ENCODE peak calls at places on chromosome 21, in seven cellular contexts. D is NCI-H2107; T is fibroblast of mammary gland; E is stimulated activated CD4-positive, alpha-beta T cell treated with anti-CD3 and anti-CD28 coated beads, Interleukin-15, amount 100 ng/mL, for 24 hours; A is pancreas; Q is NCI-H1105 treated with DMSO at 0.1 percent for 48 hours; C is fibroblast of lung. J is an unnamed sample.

GRCh38 chr21:41962425-41962966 is 8.7 kb upstream of the C2CD2 start:
- DNase-seq in D (no peak), E (no peak), A (no peak), T (no peak), Q (no peak), C (no peak), J (no peak)

GRCh38 chr21:43953028-43953427 is 59.1 kb upstream of the TRAPPC10 start:
- DNase-seq in E (no peak), T (no peak), D (no peak), Q (no peak), C (no peak), A (no peak), J (no peak)

GRCh38 chr21:39673736-39674135 is 61.0 kb downstream of the B3GALT5 start:
- DNase-seq in D (no peak), T (no peak), C (no peak), Q (peak), A (no peak), E (no peak), J (no peak)

GRCh38 chr21:21373969-21374368 is 375.8 kb downstream of the NCAM2 start:
- DNase-seq in Q (peak), E (no peak), C (peak), T (peak), A (no peak), D (no peak), J (peak)

GRCh38 chr21:42860345-42860744 is 19.0 kb downstream of the WDR4 start:
- DNase-seq in E (no peak), A (no peak), D (no peak), Q (no peak), T (no peak), C (no peak), J (no peak)

GRCh38 chr21:29155118-29155932 is 24.9 kb downstream of the MAP3K7CL start:
- DNase-seq in T (peak), E (no peak), D (no peak), Q (no peak), C (peak), A (no peak), J (peak)

GRCh38 chr21:33244781-33245105 is 15.0 kb downstream of the IFNAR2 start:
- DNase-seq in C (no peak), D (no peak), A (no peak), T (no peak), E (no peak), Q (no peak), J (no peak)

GRCh38 chr21:25999935-26000582 is 170.5 kb downstream of the APP start:
- DNase-seq in D (no peak), E (peak), A (no peak), T (no peak), C (no peak), Q (no peak), J (no peak)

GRCh38 chr21:26246073-26246472 is 75.5 kb upstream of the APP start:
- DNase-seq in D (no peak), C (no peak), E (no peak), Q (no peak), T (no peak), A (no peak), J (no peak)

GRCh38 chr21:36175771-36176565 is 19.3 kb downstream of the DOP1B start:
- DNase-seq in A (no peak), T (no peak), E (no peak), D (no peak), Q (no peak), C (no peak), J (no peak)

GRCh38 chr21:36454079-36454478 is 25.8 kb downstream of the CLDN14 start:
- DNase-seq in Q (no peak), A (no peak), E (no peak), D (peak), C (no peak), T (no peak), J (no peak)

GRCh38 chr21:44804762-44805161 is 3.1 kb upstream of the UBE2G2 start:
- DNase-seq in Q (no peak), E (no peak), D (no peak), A (no peak), T (no peak), C (no peak), J (no peak)

GRCh38 chr21:41368361-41369104 is 6.7 kb downstream of the MX2 start:
- DNase-seq in T (no peak), C (no peak), E (no peak), Q (no peak), A (peak), D (no peak), J (no peak)

GRCh38 chr21:46111857-46112730 is 14.2 kb downstream of the COL6A2 start:
- DNase-seq in E (peak), A (peak), C (no peak), T (no peak), Q (no peak), D (no peak), J (no peak)

GRCh38 chr21:34354836-34355235 is 9.0 kb upstream of the KCNE2 start:
- DNase-seq in E (no peak), T (no peak), C (no peak), Q (no peak), D (no peak), A (no peak), J (no peak)

GRCh38 chr21:36783612-36784383 is 84.9 kb downstream of the SIM2 start:
- DNase-seq in A (no peak), T (peak), D (no peak), C (no peak), Q (no peak), E (no peak), J (peak)

GRCh38 chr21:36463204-36463603 is 16.7 kb downstream of the CLDN14 start:
- DNase-seq in E (no peak), T (no peak), C (no peak), D (no peak), Q (no peak), A (no peak), J (no peak)

GRCh38 chr21:42337830-42338729 is 12.7 kb downstream of the TFF2 start:
- DNase-seq in E (peak), C (peak), A (peak), T (peak), Q (peak), D (peak), J (peak)

GRCh38 chr21:39180429-39181019 is 2.7 kb downstream of the PSMG1 start:
- DNase-seq in Q (no peak), C (no peak), A (no peak), E (no peak), T (no peak), D (no peak), J (peak)

GRCh38 chr21:29490016-29490415 is 191.3 kb downstream of the BACH1 start:
- DNase-seq in C (peak), A (no peak), Q (no peak), E (no peak), D (no peak), T (no peak), J (no peak)

GRCh38 chr21:41891132-41891531 is 12.0 kb upstream of the PRDM15 start:
- DNase-seq in A (no peak), C (no peak), D (no peak), T (no peak), E (no peak), Q (no peak), J (no peak)

GRCh38 chr21:15706686-15707085 is 23.1 kb upstream of the USP25 start:
- DNase-seq in E (no peak), C (peak), A (no peak), T (peak), D (no peak), Q (no peak), J (peak)

GRCh38 chr21:27787046-27787445 is 820.2 kb upstream of the ADAMTS5 start:
- DNase-seq in A (no peak), E (no peak), Q (no peak), T (peak), C (no peak), D (no peak), J (peak)

GRCh38 chr21:45920824-45921600 is 60.6 kb upstream of the COL6A1 start:
- DNase-seq in A (no peak), T (no peak), D (no peak), E (no peak), C (peak), Q (no peak), J (peak)

GRCh38 chr21:44519346-44520325 is 20.4 kb downstream of the KRTAP10-1 start:
- DNase-seq in A (peak), D (no peak), C (no peak), E (no peak), T (no peak), Q (no peak), J (no peak)

GRCh38 chr21:29238967-29239289 is 59.8 kb upstream of the BACH1 start:
- DNase-seq in D (no peak), A (no peak), C (peak), E (no peak), T (peak), Q (no peak), J (no peak)

GRCh38 chr21:41283211-41283818 is 33.3 kb upstream of the FAM3B start:
- DNase-seq in Q (peak), C (peak), D (peak), T (peak), E (peak), A (no peak), J (peak)

GRCh38 chr21:36542312-36543101 is 62.6 kb upstream of the CLDN14 start:
- DNase-seq in C (no peak), D (no peak), T (no peak), E (peak), Q (no peak), A (no peak), J (no peak)

GRCh38 chr21:40846057-40846456 is 901 bp downstream of the DSCAM start:
- DNase-seq in T (no peak), D (no peak), E (no peak), A (no peak), C (no peak), Q (peak), J (no peak)

GRCh38 chr21:43775795-43776430 is at the start of gene CSTB:
- DNase-seq in D (peak), A (peak), Q (peak), T (no peak), C (peak), E (peak), J (peak)

GRCh38 chr21:42021751-42022430 is 11.7 kb upstream of the ZBTB21 start:
- DNase-seq in D (peak), E (no peak), C (no peak), A (no peak), Q (no peak), T (no peak), J (no peak)

GRCh38 chr21:27677547-27677946 is 710.7 kb upstream of the ADAMTS5 start:
- DNase-seq in D (no peak), C (no peak), Q (no peak), A (no peak), E (no peak), T (no peak), J (no peak)

GRCh38 chr21:34930971-34931370 is 118.1 kb downstream of the RUNX1 start:
- DNase-seq in E (no peak), D (no peak), Q (no peak), A (no peak), T (peak), C (no peak), J (peak)

GRCh38 chr21:14384453-14384852 is 1.5 kb upstream of the HSPA13 start:
- DNase-seq in C (no peak), A (no peak), E (no peak), T (no peak), D (no peak), Q (no peak), J (no peak)

GRCh38 chr21:17780539-17780938 is 38.6 kb downstream of the C21orf91 start:
- DNase-seq in D (no peak), Q (no peak), C (no peak), E (peak), T (no peak), A (no peak), J (no peak)

GRCh38 chr21:25334046-25334730 is 273.1 kb downstream of the MRPL39 start:
- DNase-seq in D (no peak), A (no peak), E (no peak), Q (no peak), C (no peak), T (no peak), J (no peak)

GRCh38 chr21:32143222-32143939 is 135.5 kb downstream of the MIS18A start:
- DNase-seq in C (peak), Q (no peak), D (no peak), A (no peak), T (peak), E (no peak), J (peak)

GRCh38 chr21:22710725-22711124 is 1712.5 kb downstream of the NCAM2 start:
- DNase-seq in Q (no peak), T (no peak), A (no peak), C (no peak), E (no peak), D (no peak), J (no peak)